ENCODE peak calls at places on chromosomes 6 and 20, in five cellular contexts. K, F, X, V and J are unnamed samples.

GRCh38 chr6:161727063-161727462 is 453.2 kb upstream of the AGPAT4 start:
- DNase-seq in K (no peak), F (no peak), X (no peak), V (no peak), J (no peak)

GRCh38 chr20:49630396-49630951 is 62.5 kb upstream of the PTGIS start:
- DNase-seq in K (no peak), F (no peak), X (no peak), V (no peak), J (no peak)

GRCh38 chr6:161549977-161550655 is 276.3 kb upstream of the AGPAT4 start:
- DNase-seq in K (no peak), F (no peak), X (no peak), V (no peak), J (no peak)

GRCh38 chr20:11389188-11389587 is 528.5 kb upstream of the BTBD3 start:
- DNase-seq in K (no peak), F (no peak), X (no peak), V (no peak), J (no peak)

GRCh38 chr20:22716824-22717351 is 132.5 kb upstream of the FOXA2 start:
- DNase-seq in K (no peak), F (no peak), X (no peak), V (no peak), J (peak; percentile 58)

GRCh38 chr6:168118935-168119334 is 39.9 kb upstream of the FRMD1 start:
- DNase-seq in K (no peak), F (no peak), X (no peak), V (no peak), J (no peak)

GRCh38 chr20:24777746-24778145 is 171.3 kb upstream of the CST7 start:
- DNase-seq in K (no peak), F (no peak), X (no peak), V (no peak), J (no peak)

GRCh38 chr20:48556956-48557355 is 270.8 kb downstream of the PREX1 start:
- DNase-seq in K (no peak), F (no peak), X (no peak), V (no peak), J (no peak)

GRCh38 chr6:91081452-91082067 is 494.7 kb upstream of the MAP3K7 start:
- DNase-seq in K (no peak), F (no peak), X (no peak), V (no peak), J (no peak)

GRCh38 chr6:39294133-39294532 is 20.1 kb downstream of the KCNK17 start:
- DNase-seq in K (no peak), F (no peak), X (no peak), V (no peak), J (no peak)

GRCh38 chr6:154319231-154319858 is 37.3 kb downstream of the IPCEF1 start:
- DNase-seq in K (no peak), F (no peak), X (no peak), V (no peak), J (no peak)

GRCh38 chr20:22690000-22690399 is 105.6 kb upstream of the FOXA2 start:
- DNase-seq in K (no peak), F (no peak), X (no peak), V (no peak), J (no peak)

GRCh38 chr20:33732166-33732970 is 572 bp downstream of the ZNF341 start:
- DNase-seq in K (peak; percentile 83), F (peak; percentile 77), X (peak; percentile 80), V (peak; percentile 85), J (peak; percentile 91)

GRCh38 chr6:154800338-154800737 is 67.1 kb downstream of the SCAF8 start:
- DNase-seq in K (no peak), F (no peak), X (no peak), V (no peak), J (no peak)

GRCh38 chr6:52162940-52163908 is 23.0 kb upstream of the IL17A start:
- DNase-seq in K (no peak), F (no peak), X (no peak), V (no peak), J (peak; percentile 26)

GRCh38 chr6:71364910-71365542 is 76.4 kb downstream of the OGFRL1 start:
- DNase-seq in K (no peak), F (no peak), X (no peak), V (no peak), J (no peak)

GRCh38 chr6:108684809-108685329 is 124.2 kb downstream of the FOXO3 start:
- DNase-seq in K (no peak), F (no peak), X (no peak), V (no peak), J (no peak)

GRCh38 chr6:28648035-28648877 is 122.6 kb downstream of the GPX5 start:
- DNase-seq in K (peak; percentile 87), F (peak; percentile 76), X (peak; percentile 82), V (peak; percentile 61), J (peak; percentile 28)

GRCh38 chr6:111002350-111002749 is 20.5 kb downstream of the RPF2 start:
- DNase-seq in K (no peak), F (no peak), X (no peak), V (no peak), J (no peak)

GRCh38 chr6:48613221-48613949 is 502.4 kb upstream of the PTCHD4 start:
- DNase-seq in K (no peak), F (no peak), X (no peak), V (no peak), J (no peak)

GRCh38 chr6:83511901-83512681 is at the start of gene PRSS35:
- DNase-seq in K (peak; percentile 11), F (peak; percentile 12), X (peak; percentile 32), V (peak; percentile 4), J (no peak)

GRCh38 chr20:63032861-63033634 is 26.3 kb upstream of the BHLHE23 start:
- DNase-seq in K (no peak), F (no peak), X (no peak), V (no peak), J (no peak)

GRCh38 chr6:35497571-35498406 is 910 bp upstream of the TEAD3 start:
- DNase-seq in K (peak; percentile 67), F (peak; percentile 66), X (peak; percentile 69), V (peak; percentile 62), J (peak; percentile 64)

GRCh38 chr6:35728663-35729348 is 8.0 kb upstream of the ARMC12 start:
- DNase-seq in K (peak; percentile 60), F (peak; percentile 42), X (peak; percentile 48), V (peak; percentile 60), J (peak; percentile 87)

GRCh38 chr6:55069132-55069781 is 105.1 kb upstream of the HCRTR2 start:
- DNase-seq in K (no peak), F (no peak), X (no peak), V (no peak), J (peak; percentile 23)

GRCh38 chr6:32614366-32615081 is 22.7 kb upstream of the HLA-DQA1 start:
- DNase-seq in K (no peak), F (no peak), X (no peak), V (no peak), J (no peak)

GRCh38 chr6:37566209-37566859 is 66.6 kb upstream of the CCDC167 start:
- DNase-seq in K (peak; percentile 82), F (peak; percentile 85), X (peak; percentile 85), V (peak; percentile 81), J (peak; percentile 46)

GRCh38 chr6:75581231-75581630 is 20.4 kb upstream of the SENP6 start:
- DNase-seq in K (no peak), F (no peak), X (no peak), V (no peak), J (no peak)

GRCh38 chr6:166449036-166449435 is 66.3 kb upstream of the MPC1 start:
- DNase-seq in K (no peak), F (no peak), X (no peak), V (no peak), J (no peak)

GRCh38 chr6:133973109-133973971 is 20.3 kb downstream of the TBPL1 start:
- DNase-seq in K (no peak), F (no peak), X (no peak), V (no peak), J (no peak)